ENCODE peak calls at places on chromosomes 13 and 19, in five cellular contexts. X is AG10803, S is ecto neural progenitor cell, A is astrocyte of the spinal cord, W is COR-L47. O is an unnamed sample.

GRCh38 chr13:43293561-43293960 is 270.2 kb downstream of the DNAJC15 start:
- DNase-seq in X (no peak), S (no peak), A (no peak), W (no peak), O (no peak)

GRCh38 chr19:46631481-46631880 is 4.5 kb downstream of the GNG8 start:
- DNase-seq in X (peak; percentile 71), S (no peak), A (no peak), W (no peak), O (no peak)

GRCh38 chr19:34497112-34497805 is 15.7 kb downstream of the WTIP start:
- DNase-seq in X (no peak), S (no peak), A (no peak), W (no peak), O (no peak)

GRCh38 chr19:4707956-4708650 is 15.5 kb downstream of the DPP9 start:
- DNase-seq in X (peak; percentile 45), S (no peak), A (peak; percentile 68), W (no peak), O (no peak)

GRCh38 chr19:11736696-11737095 is 2.0 kb downstream of the ZNF823 start:
- DNase-seq in X (peak; percentile 38), S (no peak), A (peak; percentile 8), W (no peak), O (peak; percentile 51)

GRCh38 chr13:114099918-114100445 is 32.4 kb downstream of the RASA3 start:
- DNase-seq in X (no peak), S (peak; percentile 69), A (no peak), W (no peak), O (peak; percentile 73)

GRCh38 chr13:109720758-109721184 is 65.6 kb downstream of the IRS2 start:
- DNase-seq in X (no peak), S (no peak), A (no peak), W (peak; percentile 80), O (no peak)

GRCh38 chr19:57192064-57192395 is 730 bp downstream of the ZNF264 start:
- DNase-seq in X (no peak), S (no peak), A (peak; percentile 10), W (no peak), O (no peak)

GRCh38 chr19:3671680-3672574 is 28.3 kb downstream of the PIP5K1C start:
- DNase-seq in X (no peak), S (no peak), A (no peak), W (no peak), O (no peak)

GRCh38 chr19:7004313-7004931 is 16.8 kb downstream of the MBD3L2B start:
- DNase-seq in X (peak; percentile 44), S (no peak), A (peak; percentile 36), W (no peak), O (peak; percentile 24)

GRCh38 chr19:57395710-57396109 is 6.1 kb downstream of the ZNF548 start:
- DNase-seq in X (no peak), S (no peak), A (no peak), W (no peak), O (no peak)

GRCh38 chr13:66210677-66211076 is 1019.5 kb downstream of the PCDH9 start:
- DNase-seq in X (peak; percentile 69), S (no peak), A (peak; percentile 96), W (no peak), O (peak; percentile 64)

GRCh38 chr19:35015576-35016351 is 14.5 kb upstream of the SCN1B start:
- DNase-seq in X (peak; percentile 9), S (no peak), A (no peak), W (no peak), O (no peak)

GRCh38 chr19:15048885-15049541 is at the start of gene CASP14:
- DNase-seq in X (no peak), S (no peak), A (no peak), W (no peak), O (no peak)